ENCODE peak calls at places on chromosomes 2 and 18, in ten cellular contexts. T, Y, O, A, P, M, K, G, N and S are unnamed samples.

GRCh38 chr2:214731008-214731407 is 78.5 kb downstream of the BARD1 start:
- DNase-seq in T (no peak), Y (no peak), O (no peak), A (no peak), P (no peak), M (no peak), K (no peak), G (peak), N (no peak), S (peak)

GRCh38 chr2:66581461-66582363 is 146.8 kb downstream of the MEIS1 start:
- DNase-seq in T (no peak), Y (no peak), O (no peak), A (no peak), P (no peak), M (no peak), K (no peak), G (no peak), N (no peak), S (peak)

GRCh38 chr2:105313877-105314276 is 15.7 kb downstream of the TGFBRAP1 start:
- DNase-seq in T (no peak), Y (no peak), O (no peak), A (no peak), P (no peak), M (no peak), K (no peak), G (no peak), N (no peak), S (no peak)

GRCh38 chr2:53787255-53787910 is 539 bp downstream of the ERLEC1 start:
- DNase-seq in T (peak), Y (no peak), O (no peak), A (peak), P (no peak), M (peak), K (no peak), G (peak), N (no peak), S (no peak)

GRCh38 chr2:203586696-203587095 is 51.6 kb upstream of the RAPH1 start:
- DNase-seq in T (peak), Y (no peak), O (no peak), A (no peak), P (no peak), M (no peak), K (no peak), G (peak), N (no peak), S (no peak)

GRCh38 chr2:42224422-42225067 is 55.4 kb downstream of the EML4 start:
- DNase-seq in T (no peak), Y (no peak), O (no peak), A (no peak), P (no peak), M (no peak), K (no peak), G (no peak), N (no peak), S (no peak)

GRCh38 chr2:85062565-85062964 is 70.6 kb upstream of the TCF7L1 start:
- DNase-seq in T (no peak), Y (no peak), O (no peak), A (no peak), P (no peak), M (no peak), K (no peak), G (no peak), N (no peak), S (no peak)

GRCh38 chr2:69138793-69139510 is 126.0 kb downstream of the ANTXR1 start:
- DNase-seq in T (peak), Y (no peak), O (no peak), A (no peak), P (peak), M (peak), K (no peak), G (peak), N (no peak), S (peak)

GRCh38 chr18:8948471-8949149 is 153.9 kb upstream of the NDUFV2 start:
- DNase-seq in T (peak), Y (no peak), O (no peak), A (no peak), P (peak), M (peak), K (no peak), G (peak), N (no peak), S (no peak)

GRCh38 chr2:100211517-100211916 is 69.1 kb upstream of the AFF3 start:
- DNase-seq in T (no peak), Y (no peak), O (no peak), A (no peak), P (no peak), M (no peak), K (no peak), G (no peak), N (no peak), S (no peak)

GRCh38 chr18:64405161-64405560 is 256.3 kb upstream of the LINC00305 start:
- DNase-seq in T (peak), Y (no peak), O (no peak), A (no peak), P (no peak), M (peak), K (no peak), G (no peak), N (no peak), S (no peak)

GRCh38 chr18:39806519-39806918 is 2148.5 kb upstream of the PIK3C3 start:
- DNase-seq in T (peak), Y (no peak), O (no peak), A (no peak), P (no peak), M (peak), K (no peak), G (peak), N (no peak), S (no peak)

GRCh38 chr2:127134235-127134634 is 27.3 kb upstream of the BIN1 start:
- DNase-seq in T (no peak), Y (no peak), O (no peak), A (no peak), P (no peak), M (no peak), K (no peak), G (no peak), N (no peak), S (no peak)

GRCh38 chr18:68713131-68713530 is 1.8 kb downstream of the TMX3 start:
- DNase-seq in T (no peak), Y (no peak), O (no peak), A (no peak), P (no peak), M (no peak), K (no peak), G (no peak), N (no peak), S (no peak)